ENCODE peak calls at places on chromosomes 12 and 14, in eight cellular contexts. H is natural killer cell, T is PC-3, M is brain microvascular endothelial cell, X is fibroblast of lung, C is glutamatergic neuron, K is fibroblast of the aortic adventitia, W is H9. Z is an unnamed sample.

GRCh38 chr12:15684896-15685658 is 104.1 kb downstream of the EPS8 start:
- DNase-seq in H (no peak), W (no peak), M (no peak), T (no peak), K (no peak), C (no peak), X (no peak), Z (no peak)

GRCh38 chr12:54125950-54126695 is 62.7 kb downstream of the SMUG1 start:
- DNase-seq in X (no peak), M (no peak), C (peak), K (no peak), T (no peak), W (no peak), H (no peak), Z (no peak)

GRCh38 chr12:47097276-47097896 is 17.6 kb upstream of the AMIGO2 start:
- DNase-seq in T (peak), W (no peak), H (no peak), M (no peak), K (peak), X (peak), C (no peak), Z (no peak)

GRCh38 chr12:64219135-64219534 is 3.0 kb downstream of the KICS2 start:
- DNase-seq in W (no peak), M (no peak), T (no peak), C (no peak), H (no peak), K (no peak), X (no peak), Z (no peak)

GRCh38 chr12:32107376-32108267 is 975 bp downstream of the BICD1 start:
- DNase-seq in K (peak), C (no peak), T (peak), W (no peak), H (no peak), M (peak), X (peak), Z (no peak)

GRCh38 chr12:6267007-6267721 is 43.3 kb upstream of the PLEKHG6 start:
- DNase-seq in M (peak), C (no peak), H (no peak), X (peak), T (peak), W (no peak), K (no peak), Z (no peak)

GRCh38 chr12:12505544-12506501 is 56.8 kb downstream of the DUSP16 start:
- DNase-seq in X (peak), M (peak), W (no peak), T (no peak), C (no peak), K (peak), H (no peak), Z (no peak)

GRCh38 chr14:102095231-102095870 is 8.5 kb upstream of the HSP90AA1 start:
- DNase-seq in T (peak), X (no peak), K (no peak), M (peak), C (no peak), W (no peak), H (no peak), Z (no peak)

GRCh38 chr14:68191567-68192321 is 372.2 kb downstream of the RAD51B start:
- DNase-seq in K (peak), C (no peak), X (peak), W (no peak), M (no peak), H (no peak), T (peak), Z (no peak)

GRCh38 chr14:101489092-101489760 is 72.1 kb upstream of the DIO3 start:
- DNase-seq in M (no peak), C (no peak), X (no peak), W (no peak), T (no peak), H (no peak), K (no peak), Z (no peak)

GRCh38 chr12:99393763-99394162 is 253.8 kb upstream of the GARIN6 start:
- DNase-seq in X (no peak), W (no peak), K (no peak), M (no peak), C (no peak), T (no peak), H (no peak), Z (no peak)

GRCh38 chr12:107984973-107985372 is 144.1 kb upstream of the WSCD2 start:
- DNase-seq in T (no peak), X (no peak), H (no peak), M (no peak), C (no peak), K (no peak), W (no peak), Z (no peak)

GRCh38 chr14:31243860-31244259 is 36.3 kb upstream of the HECTD1 start:
- DNase-seq in C (no peak), H (no peak), T (peak), W (peak), K (no peak), X (no peak), M (no peak), Z (no peak)

GRCh38 chr12:98591209-98591608 is 2.3 kb upstream of the SLC25A3 start:
- DNase-seq in T (no peak), W (no peak), C (no peak), H (no peak), M (peak), X (peak), K (no peak), Z (no peak)

GRCh38 chr14:64544607-64545312 is 4.2 kb downstream of the HSPA2 start:
- DNase-seq in C (no peak), X (no peak), T (no peak), H (no peak), W (no peak), K (no peak), M (no peak), Z (no peak)

GRCh38 chr14:24982472-24983155 is 67.3 kb downstream of the STXBP6 start:
- DNase-seq in W (no peak), C (no peak), T (peak), M (peak), K (peak), H (no peak), X (peak), Z (no peak)

GRCh38 chr12:77842430-77842829 is 11.7 kb downstream of the NAV3 start:
- DNase-seq in X (no peak), W (no peak), M (no peak), H (no peak), C (no peak), K (no peak), T (peak), Z (no peak)

GRCh38 chr12:105206686-105207374 is 29.1 kb downstream of the APPL2 start:
- DNase-seq in M (no peak), T (no peak), C (no peak), X (no peak), H (no peak), K (no peak), W (no peak), Z (no peak)

GRCh38 chr14:61631044-61631692 is 64.1 kb upstream of the HIF1A start:
- DNase-seq in C (no peak), T (peak), X (no peak), H (no peak), M (no peak), W (no peak), K (no peak), Z (no peak)

GRCh38 chr14:57879516-57879915 is 13.6 kb upstream of the SLC35F4 start:
- DNase-seq in H (no peak), X (no peak), W (no peak), T (no peak), K (no peak), C (no peak), M (no peak), Z (no peak)

GRCh38 chr14:57883061-57883460 is 17.2 kb upstream of the SLC35F4 start:
- DNase-seq in C (no peak), M (no peak), H (no peak), T (no peak), W (no peak), X (no peak), K (no peak), Z (no peak)

GRCh38 chr14:57889245-57889644 is 23.4 kb upstream of the SLC35F4 start:
- DNase-seq in X (peak), W (no peak), M (no peak), C (no peak), H (no peak), K (peak), T (peak), Z (no peak)

GRCh38 chr14:57884175-57884574 is 18.3 kb upstream of the SLC35F4 start:
- DNase-seq in H (no peak), K (peak), M (no peak), C (no peak), T (peak), W (no peak), X (no peak), Z (no peak)
- TF ChIP-seq CTCF in H (no peak), K (peak), M (peak), C (peak), T (peak), W (peak), X (peak), Z (peak)

GRCh38 chr14:103811189-103811588 is 36.2 kb downstream of the PPP1R13B start:
- DNase-seq in T (no peak), C (no peak), W (no peak), K (no peak), M (no peak), H (no peak), X (no peak), Z (no peak)
- TF ChIP-seq CTCF in T (no peak), C (no peak), W (no peak), K (no peak), M (no peak), H (no peak), X (no peak), Z (no peak)

GRCh38 chr14:85537526-85537925 is 7.6 kb downstream of the FLRT2 start:
- DNase-seq in C (no peak), H (no peak), X (no peak), K (no peak), T (no peak), W (no peak), M (no peak), Z (no peak)
- TF ChIP-seq CTCF in C (no peak), H (no peak), X (no peak), K (no peak), T (no peak), W (no peak), M (no peak), Z (no peak)

GRCh38 chr12:90250766-90251165 is 542.1 kb upstream of the ATP2B1 start:
- DNase-seq in M (no peak), H (no peak), X (peak), T (peak), W (no peak), K (peak), C (no peak), Z (no peak)

GRCh38 chr12:90253142-90253541 is 544.5 kb upstream of the ATP2B1 start:
- DNase-seq in H (no peak), W (no peak), K (no peak), M (no peak), X (no peak), T (no peak), C (no peak), Z (no peak)

GRCh38 chr12:90250041-90250440 is 541.4 kb upstream of the ATP2B1 start:
- DNase-seq in C (no peak), K (no peak), T (peak), W (no peak), X (no peak), M (no peak), H (no peak), Z (no peak)

GRCh38 chr12:90257927-90258624 is 549.4 kb upstream of the ATP2B1 start:
- DNase-seq in W (no peak), C (no peak), M (no peak), K (no peak), X (no peak), T (no peak), H (no peak), Z (no peak)

DNA sequence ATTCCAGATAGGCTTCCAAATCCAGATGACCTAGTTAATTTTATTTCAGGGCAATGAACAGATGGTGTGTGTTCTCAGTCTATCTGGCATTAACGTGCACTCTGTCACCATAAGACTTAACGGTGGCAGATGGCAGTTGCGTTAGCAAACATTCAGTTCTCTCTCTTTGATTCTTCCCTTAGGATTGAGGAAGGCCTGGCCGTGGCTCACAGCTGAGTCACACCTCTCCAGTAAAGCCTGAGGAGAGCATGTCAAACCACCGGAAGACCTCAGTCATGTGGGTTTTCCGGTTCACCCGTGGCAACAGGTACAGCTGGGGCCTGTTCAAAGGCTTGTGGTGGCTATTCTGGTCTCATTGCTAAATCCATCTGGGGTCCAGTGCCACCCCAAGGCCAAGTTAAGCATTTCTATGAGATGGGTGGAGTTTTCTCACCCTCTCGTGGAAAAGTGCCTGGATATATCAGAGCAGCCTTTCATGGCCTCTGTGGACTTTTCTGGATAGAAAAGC is 545.1 kb upstream of the ATP2B1 start:
- DNase-seq in C (peak), W (peak), X (peak), M (peak), H (peak), K (peak), T (peak), Z (no peak)
- TF ChIP-seq CTCF in C (no peak), W (peak), X (peak), M (peak), H (no peak), K (peak), T (peak), Z (no peak)

GRCh38 chr14:20794644-20795369 is 7.8 kb downstream of the RNASE1 start:
- DNase-seq in H (no peak), C (no peak), X (no peak), W (no peak), T (no peak), K (no peak), M (no peak), Z (no peak)

GRCh38 chr14:20787025-20787424 is 6.0 kb downstream of the RNASE6 start:
- DNase-seq in X (no peak), T (no peak), K (no peak), H (no peak), M (no peak), W (no peak), C (no peak), Z (no peak)

GRCh38 chr14:20790439-20791116 is 9.5 kb downstream of the RNASE6 start:
- DNase-seq in X (no peak), K (no peak), M (no peak), T (no peak), H (no peak), W (no peak), C (no peak), Z (no peak)

GRCh38 chr14:20791199-20791996 is 10.3 kb downstream of the RNASE6 start:
- DNase-seq in T (no peak), C (no peak), H (no peak), M (no peak), K (no peak), X (no peak), W (no peak), Z (no peak)

DNA sequence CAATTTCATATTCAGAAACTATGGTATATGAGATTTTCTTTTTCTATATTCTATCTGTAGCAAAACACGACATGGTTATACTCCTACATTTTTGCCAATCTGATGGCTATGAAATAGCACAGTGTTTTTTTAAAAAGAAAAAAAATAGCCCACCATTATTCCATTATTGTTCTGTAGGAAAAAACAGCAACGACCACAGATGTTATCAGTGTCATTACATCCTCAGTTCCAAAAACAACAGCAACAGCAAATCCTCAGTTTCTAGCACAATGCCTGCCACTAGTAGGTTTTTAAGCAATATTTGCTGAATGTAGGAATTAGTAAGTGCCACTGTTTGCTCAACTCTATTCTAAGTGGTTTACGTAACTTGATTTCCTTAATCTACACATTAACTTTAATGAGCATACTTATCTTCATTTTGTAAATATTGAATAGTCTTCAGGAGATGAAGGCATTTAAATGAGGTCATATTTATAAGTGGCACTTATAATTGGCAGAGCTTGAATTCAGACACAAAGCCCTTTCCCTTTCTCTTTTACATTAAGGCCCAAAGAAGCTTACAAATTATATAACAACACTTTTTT is 8.3 kb downstream of the RNASE6 start:
- DNase-seq in X (no peak), M (no peak), C (no peak), K (no peak), W (no peak), H (no peak), T (no peak), Z (no peak)
- TF ChIP-seq CTCF in X (no peak), M (no peak), C (no peak), K (no peak), W (no peak), H (no peak), T (no peak), Z (no peak)

GRCh38 chr12:49675137-49675536 is 32.1 kb downstream of the FMNL3 start:
- DNase-seq in K (no peak), M (no peak), H (no peak), X (no peak), C (no peak), W (no peak), T (no peak), Z (no peak)

GRCh38 chr12:49674318-49674985 is 32.8 kb downstream of the FMNL3 start:
- DNase-seq in M (peak), W (no peak), C (no peak), T (no peak), H (no peak), K (peak), X (peak), Z (no peak)

GRCh38 chr12:49671051-49671765 is 36.0 kb downstream of the FMNL3 start:
- DNase-seq in W (no peak), X (no peak), H (peak), C (no peak), M (no peak), T (no peak), K (no peak), Z (no peak)

GRCh38 chr12:49672351-49673181 is 34.6 kb downstream of the FMNL3 start:
- DNase-seq in X (no peak), W (no peak), M (no peak), C (no peak), T (no peak), H (no peak), K (peak), Z (no peak)

GRCh38 chr12:49673446-49674317 is 33.5 kb downstream of the FMNL3 start:
- DNase-seq in C (peak), K (peak), X (peak), T (no peak), H (no peak), W (peak), M (peak), Z (peak)
- TF ChIP-seq CTCF in C (peak), K (peak), X (peak), T (no peak), H (no peak), W (no peak), M (peak), Z (peak)

GRCh38 chr14:53963491-53964227 is 7.0 kb upstream of the BMP4 start:
- DNase-seq in X (peak), H (no peak), W (peak), T (peak), C (peak), K (peak), M (no peak), Z (peak)
- TF ChIP-seq CTCF in X (peak), H (no peak), W (peak), T (peak), C (peak), K (peak), M (peak), Z (peak)

DNA sequence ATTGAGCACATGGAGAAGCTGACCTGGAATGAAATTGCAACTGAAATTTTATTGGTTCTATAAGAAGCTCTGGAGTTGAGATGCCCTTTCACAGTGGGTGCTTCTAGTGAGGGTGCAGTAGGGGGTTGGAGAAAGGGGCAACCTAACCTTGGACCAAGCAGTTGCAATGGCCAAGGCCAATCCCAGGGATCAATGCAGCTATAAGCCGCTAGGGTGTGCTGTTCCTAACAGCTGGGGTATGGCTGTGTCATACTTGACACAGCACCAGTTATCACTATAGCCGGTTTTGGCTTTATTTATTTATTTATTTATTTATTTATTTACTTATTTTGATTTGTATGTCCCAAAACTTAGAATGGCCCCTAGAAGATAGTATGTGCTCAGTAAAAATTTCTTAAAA is 505.9 kb downstream of the FLRT2 start:
- DNase-seq in X (peak), M (no peak), W (peak), K (peak), T (peak), H (no peak), C (peak), Z (no peak)
- TF ChIP-seq CTCF in X (peak), M (peak), W (peak), K (peak), T (peak), H (peak), C (peak), Z (peak)

DNA sequence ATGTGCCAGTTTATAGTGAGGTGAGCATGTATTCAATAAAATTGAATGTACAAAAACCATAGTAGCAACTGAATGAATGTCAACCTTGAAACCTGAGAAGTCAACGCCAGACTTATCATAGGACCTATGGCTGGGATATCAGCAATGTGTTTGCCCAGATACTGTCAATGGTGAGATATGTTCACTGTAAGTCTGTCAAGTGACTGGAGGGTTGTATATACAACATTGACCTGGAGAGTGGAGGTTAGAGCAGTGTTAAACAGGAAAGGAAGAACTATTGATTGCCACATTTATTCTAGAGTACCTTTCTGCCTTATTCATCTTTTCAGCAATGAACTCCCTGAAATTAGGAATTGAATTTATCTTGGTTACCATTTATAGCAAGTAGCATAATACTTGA is 486.5 kb downstream of the TMTC2 start:
- DNase-seq in C (no peak), K (no peak), X (no peak), W (no peak), M (no peak), H (no peak), T (no peak), Z (no peak)
- TF ChIP-seq CTCF in C (no peak), K (no peak), X (no peak), W (no peak), M (no peak), H (no peak), T (no peak), Z (no peak)